ENCODE peak calls at places on chromosomes 7 and 10, in four cellular contexts. E is K562, T is IMR-90, L is HEK293T. B is an unnamed sample.

GRCh38 chr7:80614911-80615310 is 23.5 kb upstream of the CD36 start:
- DNase-seq in L (no peak), E (no peak), T (peak), B (no peak)

GRCh38 chr7:7732566-7733290 is 14.3 kb upstream of the RPA3 start:
- DNase-seq in L (no peak), E (no peak), T (peak), B (no peak)

GRCh38 chr10:32961343-32961891 is 3.4 kb upstream of the ITGB1 start:
- DNase-seq in L (no peak), E (no peak), T (no peak), B (no peak)

GRCh38 chr10:71314028-71314693 is 4.9 kb upstream of the SLC29A3 start:
- DNase-seq in E (peak), T (peak), L (peak), B (peak)

GRCh38 chr10:86188796-86189558 is 177.6 kb downstream of the GRID1 start:
- DNase-seq in E (no peak), L (no peak), T (no peak), B (no peak)

GRCh38 chr7:114082934-114083647 is 164.3 kb upstream of the PPP1R3A start:
- DNase-seq in L (peak), T (no peak), E (no peak), B (peak)

GRCh38 chr7:100003711-100004661 is 11.4 kb upstream of the ZKSCAN1 start:
- DNase-seq in L (no peak), E (no peak), T (no peak), B (no peak)

GRCh38 chr10:63003816-63004453 is 129.2 kb upstream of the NRBF2 start:
- DNase-seq in L (no peak), E (peak), T (no peak), B (no peak)

GRCh38 chr7:2621061-2621828 is 10.5 kb upstream of the TTYH3 start:
- DNase-seq in E (peak), L (no peak), T (peak), B (no peak)

GRCh38 chr10:78804356-78805032 is 264.3 kb upstream of the ZMIZ1 start:
- DNase-seq in E (no peak), T (no peak), L (no peak), B (no peak)

GRCh38 chr7:100679927-100680588 is 6.5 kb downstream of the GNB2 start:
- DNase-seq in E (peak), L (no peak), T (no peak), B (peak)

GRCh38 chr10:28532223-28532508 is 752 bp upstream of the WAC start:
- DNase-seq in L (peak), T (no peak), E (no peak), B (peak)

GRCh38 chr10:119651514-119652327 is 541 bp downstream of the BAG3 start:
- DNase-seq in E (peak), L (peak), T (no peak), B (no peak)

GRCh38 chr7:82762880-82763279 is 319.3 kb upstream of the CACNA2D1 start:
- DNase-seq in T (peak), E (no peak), L (no peak), B (no peak)
- TF ChIP-seq BHLHE40 in T (no peak), E (no peak), L (no peak), B (no peak)

GRCh38 chr10:57823398-57823797 is 444.3 kb downstream of the IPMK start:
- DNase-seq in E (no peak), T (no peak), L (no peak), B (no peak)

GRCh38 chr10:57815926-57816325 is 451.8 kb downstream of the IPMK start:
- DNase-seq in L (no peak), E (no peak), T (no peak), B (no peak)

GRCh38 chr10:57822965-57823364 is 444.7 kb downstream of the IPMK start:
- DNase-seq in T (no peak), E (no peak), L (no peak), B (no peak)

GRCh38 chr10:57818522-57818921 is 449.2 kb downstream of the IPMK start:
- DNase-seq in E (no peak), T (no peak), L (no peak), B (no peak)
- TF ChIP-seq BHLHE40 in E (no peak), T (no peak), L (no peak), B (no peak)

GRCh38 chr10:126262186-126262838 is 126.0 kb downstream of the ADAM12 start:
- DNase-seq in E (no peak), T (no peak), L (no peak), B (no peak)

GRCh38 chr10:126262971-126263370 is 125.3 kb downstream of the ADAM12 start:
- DNase-seq in E (no peak), L (no peak), T (no peak), B (no peak)

GRCh38 chr10:126268104-126268900 is 120.0 kb downstream of the ADAM12 start:
- DNase-seq in T (peak), L (no peak), E (no peak), B (no peak)

GRCh38 chr10:126259883-126260282 is 128.4 kb downstream of the ADAM12 start:
- DNase-seq in T (no peak), E (no peak), L (no peak), B (no peak)

DNA sequence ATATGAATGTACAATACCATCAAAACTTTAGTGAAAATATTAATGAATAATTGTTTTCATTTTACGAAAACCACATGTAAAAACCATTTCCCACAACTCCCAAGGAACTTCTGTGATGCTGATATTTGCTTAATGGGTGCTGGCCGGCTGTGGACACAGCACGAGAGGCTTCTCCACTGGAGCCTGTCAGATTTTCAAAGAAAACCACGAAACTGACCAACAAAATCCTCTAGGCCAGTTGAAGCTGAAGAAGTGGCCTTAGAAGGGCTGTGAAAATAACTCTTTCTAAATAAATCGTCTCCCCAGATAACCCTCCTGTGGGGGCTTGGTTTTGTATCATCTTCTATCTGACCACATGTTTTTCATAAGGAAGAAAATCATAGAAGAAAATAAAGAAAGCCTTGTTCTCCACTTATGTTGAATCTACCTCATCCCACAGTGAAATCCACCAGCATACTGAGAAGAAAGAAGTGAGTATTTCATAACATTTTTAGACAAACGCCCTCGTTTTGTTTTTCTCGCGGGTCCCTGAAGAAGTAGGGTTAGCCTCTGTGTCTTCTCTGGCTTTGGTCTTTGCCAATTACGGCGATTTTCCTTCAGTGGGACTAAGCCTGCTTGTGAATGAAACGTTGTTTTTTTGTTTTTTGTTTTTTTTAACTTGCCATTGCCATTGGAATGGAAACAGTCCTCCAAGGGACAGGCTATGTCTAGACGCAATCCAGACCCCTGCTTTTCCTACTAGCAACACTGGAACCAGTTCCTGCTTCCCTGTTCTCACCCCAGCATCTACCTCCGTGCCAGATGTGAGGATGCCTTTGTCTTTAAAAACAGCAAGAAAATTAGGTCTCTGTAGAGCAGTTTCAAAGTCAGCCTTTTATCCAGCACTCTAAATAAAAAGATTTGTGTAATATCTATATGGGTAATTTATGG is 123.9 kb downstream of the ADAM12 start:
- DNase-seq in T (no peak), E (no peak), L (no peak), B (no peak)
- TF ChIP-seq BHLHE40 in T (no peak), E (no peak), L (no peak), B (no peak)

GRCh38 chr10:98790817-98791216 is 344.1 kb upstream of the HPS1 start:
- DNase-seq in L (peak), T (peak), E (no peak), B (peak)
- TF ChIP-seq BHLHE40 in L (no peak), T (no peak), E (no peak), B (no peak)

GRCh38 chr7:6545398-6546126 is 5.7 kb downstream of the GRID2IP start:
- DNase-seq in T (no peak), L (no peak), E (no peak), B (no peak)
- TF ChIP-seq BHLHE40 in T (no peak), L (no peak), E (no peak), B (no peak)

GRCh38 chr10:116382290-116382689 is 45.4 kb upstream of the PNLIPRP3 start:
- DNase-seq in L (no peak), T (no peak), E (no peak), B (no peak)
- TF ChIP-seq BHLHE40 in L (no peak), T (no peak), E (no peak), B (no peak)

GRCh38 chr10:47021850-47022249 is 110.6 kb downstream of the PTPN20 start:
- DNase-seq in T (no peak), L (no peak), E (no peak), B (no peak)

GRCh38 chr10:47024399-47025252 is 113.4 kb downstream of the PTPN20 start:
- DNase-seq in E (peak), L (peak), T (peak), B (peak)

GRCh38 chr10:47024046-47024322 is 112.8 kb downstream of the PTPN20 start:
- DNase-seq in E (no peak), T (no peak), L (no peak), B (no peak)

GRCh38 chr10:47022311-47023131 is 111.3 kb downstream of the PTPN20 start:
- DNase-seq in L (no peak), E (no peak), T (no peak), B (no peak)

DNA sequence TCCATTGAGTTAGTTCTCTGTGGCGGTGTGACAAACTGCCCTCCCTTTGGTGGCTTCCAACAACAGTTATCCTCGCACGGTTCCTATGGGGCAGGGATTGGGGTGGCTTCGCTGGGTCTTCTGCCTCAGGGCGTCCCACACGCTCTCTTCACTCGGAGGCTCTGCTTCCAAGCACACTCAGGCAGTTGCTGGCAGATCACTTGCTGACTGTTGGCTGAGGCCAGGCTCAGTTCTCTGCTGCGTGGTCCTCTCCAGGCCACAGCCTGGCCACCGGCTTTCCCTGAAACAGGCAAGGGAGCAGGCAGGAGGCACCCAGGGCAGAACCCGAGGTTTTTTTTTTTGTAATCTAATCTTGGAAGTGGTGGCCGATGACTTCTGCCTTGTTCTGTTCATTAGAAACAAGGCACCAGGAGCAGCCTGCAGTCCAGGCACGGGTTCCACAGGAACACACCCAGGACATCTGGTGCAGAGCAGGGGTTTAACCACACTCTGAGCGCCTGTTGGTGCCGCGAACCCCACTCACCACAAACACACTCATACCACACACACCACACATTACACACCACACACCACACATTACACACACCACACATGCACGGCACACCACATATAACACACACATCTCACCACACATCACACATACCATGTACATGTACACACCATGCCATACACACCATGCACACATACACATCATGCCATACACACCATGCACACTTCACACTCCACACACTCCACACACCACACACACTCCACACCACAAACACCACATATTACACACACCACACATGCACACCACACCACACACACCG is 112.2 kb downstream of the PTPN20 start:
- DNase-seq in L (no peak), T (no peak), E (no peak), B (no peak)
- TF ChIP-seq BHLHE40 in L (no peak), T (no peak), E (no peak), B (no peak)

GRCh38 chr7:91050677-91051076 is 213.6 kb upstream of the FZD1 start:
- DNase-seq in T (no peak), E (no peak), L (no peak), B (no peak)

GRCh38 chr7:91051966-91052365 is 212.3 kb upstream of the FZD1 start:
- DNase-seq in T (no peak), E (no peak), L (no peak), B (no peak)

GRCh38 chr7:91054374-91054773 is 209.9 kb upstream of the FZD1 start:
- DNase-seq in T (peak), L (no peak), E (no peak), B (no peak)

GRCh38 chr7:91055219-91055618 is 209.0 kb upstream of the FZD1 start:
- DNase-seq in T (no peak), E (no peak), L (no peak), B (no peak)
- TF ChIP-seq BHLHE40 in T (no peak), E (no peak), L (no peak), B (no peak)

GRCh38 chr7:157853076-157853788 is 516.4 kb downstream of the DNAJB6 start:
- DNase-seq in E (no peak), L (no peak), T (no peak), B (no peak)

GRCh38 chr7:157850481-157851444 is 514.0 kb downstream of the DNAJB6 start:
- DNase-seq in T (no peak), L (no peak), E (no peak), B (no peak)

GRCh38 chr7:157853789-157854065 is 516.9 kb downstream of the DNAJB6 start:
- DNase-seq in T (no peak), E (no peak), L (no peak), B (no peak)

GRCh38 chr7:157849726-157850125 is 512.9 kb downstream of the DNAJB6 start:
- DNase-seq in T (no peak), L (no peak), E (no peak), B (no peak)

GRCh38 chr7:157851501-157852067 is 514.8 kb downstream of the DNAJB6 start:
- DNase-seq in E (no peak), L (peak), T (no peak), B (no peak)
- TF ChIP-seq BHLHE40 in E (no peak), L (no peak), T (no peak), B (no peak)

GRCh38 chr10:73110345-73110849 is at the start of gene NUDT13:
- DNase-seq in T (peak), L (peak), E (peak), B (peak)
- TF ChIP-seq BHLHE40 in T (no peak), L (no peak), E (peak), B (no peak)